ENCODE peak calls at places on chromosomes 2 and 18, in five cellular contexts. D, V, L, T and Z are unnamed samples.

GRCh38 chr2:50512397-50512796 is 519.5 kb downstream of the NRXN1 start:
- ATAC-seq in T (no peak), V (no peak), L (no peak), D (no peak), Z (no peak)

GRCh38 chr2:231342111-231342711 is 53.3 kb upstream of the B3GNT7 start:
- ATAC-seq in L (no peak), T (no peak), D (no peak), V (peak), Z (no peak)

GRCh38 chr2:9410108-9410507 is 13.2 kb downstream of the ITGB1BP1 start:
- ATAC-seq in L (peak), T (no peak), V (no peak), D (no peak), Z (no peak)

GRCh38 chr2:55223958-55224760 is 7.9 kb downstream of the CLHC1 start:
- ATAC-seq in V (no peak), T (peak), D (no peak), L (no peak), Z (no peak)

GRCh38 chr2:239443666-239444567 is 43.1 kb upstream of the HDAC4 start:
- ATAC-seq in L (no peak), T (no peak), V (peak), D (no peak), Z (no peak)

GRCh38 chr18:48422947-48423378 is 13.8 kb upstream of the ZBTB7C start:
- ATAC-seq in V (no peak), L (no peak), D (no peak), T (no peak), Z (no peak)

GRCh38 chr2:160270571-160271113 is 70.6 kb upstream of the ITGB6 start:
- ATAC-seq in L (no peak), D (no peak), T (peak), V (peak), Z (no peak)

GRCh38 chr2:15142069-15142689 is 419.0 kb downstream of the NBAS start:
- ATAC-seq in D (peak), L (peak), V (no peak), T (no peak), Z (peak)

GRCh38 chr18:48541026-48541746 is 2.4 kb downstream of the CTIF start:
- ATAC-seq in V (peak), D (no peak), T (peak), L (peak), Z (peak)

GRCh38 chr2:44564752-44565151 is 203.0 kb downstream of the CAMKMT start:
- ATAC-seq in V (no peak), L (no peak), T (no peak), D (no peak), Z (no peak)

GRCh38 chr2:25698752-25699151 is 25.4 kb upstream of the DTNB start:
- ATAC-seq in D (no peak), T (no peak), V (peak), L (peak), Z (peak)

GRCh38 chr18:42893991-42894390 is 221.5 kb downstream of the RIT2 start:
- ATAC-seq in L (no peak), V (no peak), T (no peak), D (no peak), Z (no peak)

GRCh38 chr2:30110773-30111172 is 36.0 kb upstream of the YPEL5 start:
- ATAC-seq in V (no peak), D (no peak), T (no peak), L (no peak), Z (no peak)

GRCh38 chr2:19078709-19079108 is 279.7 kb downstream of the OSR1 start:
- ATAC-seq in V (no peak), D (no peak), T (no peak), L (no peak), Z (no peak)